ENCODE peak calls at places on chromosomes 11 and 22, in seven cellular contexts. Z is adrenal gland; U is IMR-90; G is CD8-positive, alpha-beta memory T cell; E is GM23248; I is heart left ventricle; C is dorsolateral prefrontal cortex. J is an unnamed sample. For H3K27me3, the result is how much of the 10 kb centered on the place peaks cover.

GRCh38 chr11:75577198-75577597 is 15.1 kb downstream of the SERPINH1 start:
- DNase-seq in Z (peak), U (peak), G (peak), E (peak), I (no peak), C (no peak), J (peak)

GRCh38 chr22:23315341-23315917 is 135.1 kb downstream of the BCR start:
- DNase-seq in Z (peak), U (peak), G (peak), E (peak), I (peak), C (peak), J (peak)

GRCh38 chr22:46549971-46550641 is 12.7 kb upstream of the CELSR1 start:
- DNase-seq in Z (no peak), U (no peak), G (no peak), E (no peak), I (peak), C (no peak), J (peak)

GRCh38 chr22:43566021-43566420 is 154.2 kb downstream of the MPPED1 start:
- DNase-seq in Z (no peak), U (no peak), G (no peak), E (peak), I (no peak), C (no peak), J (peak)

GRCh38 chr22:17871726-17872458 is 97.6 kb upstream of the BID start:
- DNase-seq in Z (no peak), U (no peak), G (no peak), E (no peak), I (peak), C (peak), J (no peak)

GRCh38 chr11:48055292-48056132 is 75.2 kb downstream of the PTPRJ start:
- DNase-seq in Z (no peak), U (peak), G (peak), E (no peak), I (no peak), C (no peak), J (no peak)

GRCh38 chr11:64802370-64803162 is 448 bp downstream of the MAP4K2 start:
- DNase-seq in Z (peak), U (no peak), G (no peak), E (no peak), I (no peak), C (no peak), J (no peak)

GRCh38 chr22:36376265-36376664 is 11.5 kb downstream of the MYH9 start:
- DNase-seq in Z (no peak), U (no peak), G (no peak), E (no peak), I (no peak), C (no peak), J (no peak)

GRCh38 chr11:47495856-47496217 is 46.9 kb upstream of the RAPSN start:
- DNase-seq in Z (no peak), U (no peak), G (no peak), E (peak), I (no peak), C (no peak), J (no peak)

GRCh38 chr11:67646535-67647336 is 3.8 kb downstream of the ACY3 start:
- DNase-seq in Z (no peak), U (no peak), G (peak), E (no peak), I (no peak), C (no peak), J (no peak)

GRCh38 chr11:60887531-60887930 is 18.9 kb downstream of the PRPF19 start:
- DNase-seq in Z (peak), U (peak), G (no peak), E (peak), I (no peak), C (peak), J (no peak)

GRCh38 chr22:35400335-35400680 is 368 bp downstream of the MCM5 start:
- DNase-seq in Z (no peak), U (no peak), G (no peak), E (peak), I (no peak), C (no peak), J (no peak)

GRCh38 chr11:120756931-120757330 is 245.4 kb downstream of the GRIK4 start:
- DNase-seq in Z (no peak), U (no peak), G (no peak), E (no peak), I (no peak), C (no peak), J (no peak)

GRCh38 chr11:108500721-108501120 is 2.5 kb upstream of the POGLUT3 start:
- DNase-seq in Z (no peak), U (no peak), G (no peak), E (no peak), I (no peak), C (no peak), J (no peak)

GRCh38 chr11:103650330-103650729 is 386.1 kb upstream of the DDI1 start:
- DNase-seq in Z (no peak), U (no peak), G (no peak), E (no peak), I (no peak), C (no peak), J (no peak)

GRCh38 chr11:6505577-6506240 is 8.6 kb downstream of the DNHD1 start:
- DNase-seq in Z (no peak), U (peak), G (no peak), E (peak), I (no peak), C (no peak), J (no peak)

GRCh38 chr11:123407124-123407995 is 22.7 kb upstream of the GRAMD1B start:
- DNase-seq in Z (peak), U (peak), G (peak), E (peak), I (peak), C (peak), J (peak)

GRCh38 chr11:120068114-120068573 is 69.8 kb downstream of the TRIM29 start:
- DNase-seq in Z (peak), U (peak), G (peak), E (peak), I (no peak), C (no peak), J (no peak)

GRCh38 chr11:104433751-104434150 is 269.8 kb upstream of the PDGFD start:
- DNase-seq in Z (no peak), U (no peak), G (no peak), E (no peak), I (no peak), C (no peak), J (no peak)

GRCh38 chr22:24744638-24745037 is 29.9 kb downstream of the PIWIL3 start:
- DNase-seq in Z (no peak), U (no peak), G (no peak), E (peak), I (no peak), C (no peak), J (no peak)

GRCh38 chr22:26848244-26848920 is 191.0 kb downstream of the MIAT start:
- DNase-seq in Z (peak), U (no peak), G (no peak), E (no peak), I (no peak), C (no peak), J (no peak)

GRCh38 chr22:47129902-47130301 is 367.5 kb downstream of the TBC1D22A start:
- DNase-seq in Z (no peak), U (no peak), G (no peak), E (peak), I (no peak), C (no peak), J (no peak)

GRCh38 chr11:73204711-73205121 is 13.4 kb upstream of the P2RY2 start:
- DNase-seq in Z (peak), U (no peak), G (no peak), E (no peak), I (no peak), C (no peak), J (peak)

GRCh38 chr22:49347376-49347775 is 480.3 kb downstream of the BRD1 start:
- DNase-seq in Z (no peak), U (no peak), G (no peak), E (no peak), I (no peak), C (no peak), J (no peak)

GRCh38 chr11:126403658-126404057 is 48.2 kb downstream of the ST3GAL4 start:
- DNase-seq in Z (no peak), U (no peak), G (no peak), E (no peak), I (no peak), C (no peak), J (no peak)

GRCh38 chr11:1398506-1399235 is 8.9 kb downstream of the BRSK2 start:
- DNase-seq in Z (no peak), U (no peak), G (no peak), E (no peak), I (peak), C (no peak), J (no peak)

GRCh38 chr22:37127350-37127878 is 17.9 kb upstream of the TMPRSS6 start:
- DNase-seq in Z (no peak), U (no peak), G (no peak), E (no peak), I (no peak), C (no peak), J (peak)

GRCh38 chr11:18522388-18522787 is 4.4 kb downstream of the TSG101 start:
- DNase-seq in Z (no peak), U (no peak), G (no peak), E (peak), I (no peak), C (no peak), J (no peak)

GRCh38 chr11:45031912-45032519 is 81.3 kb upstream of the TP53I11 start:
- DNase-seq in Z (peak), U (no peak), G (no peak), E (no peak), I (no peak), C (no peak), J (no peak)

GRCh38 chr22:24161485-24161884 is 19.8 kb upstream of the SUSD2 start:
- DNase-seq in Z (no peak), U (no peak), G (no peak), E (no peak), I (no peak), C (no peak), J (no peak)

GRCh38 chr11:8863838-8864237 is 47.2 kb upstream of the AKIP1 start:
- DNase-seq in Z (no peak), U (peak), G (no peak), E (peak), I (no peak), C (no peak), J (no peak)

GRCh38 chr11:57978686-57979531 is 44.8 kb upstream of the OR9Q1 start:
- DNase-seq in Z (no peak), U (peak), G (no peak), E (peak), I (no peak), C (no peak), J (no peak)

GRCh38 chr11:61869636-61870428 is 21.5 kb downstream of the FADS3 start:
- DNase-seq in Z (no peak), U (no peak), G (no peak), E (no peak), I (no peak), C (no peak), J (no peak)

GRCh38 chr11:69495441-69496201 is 14.2 kb downstream of the LINC01488 start:
- DNase-seq in Z (no peak), U (no peak), G (peak), E (no peak), I (peak), C (no peak), J (no peak)
- H3K27me3 ChIP-seq in Z (under half), U (under half), G (under half), E (under half), I (under half), C (under half), J (under half)

GRCh38 chr22:29475550-29475949 is 4.5 kb upstream of the NEFH start:
- DNase-seq in Z (no peak), U (no peak), G (no peak), E (no peak), I (no peak), C (no peak), J (no peak)
- H3K27me3 ChIP-seq in Z (under half), U (half or more), G (under half), E (under half), I (half or more), C (under half), J (under half)

DNA sequence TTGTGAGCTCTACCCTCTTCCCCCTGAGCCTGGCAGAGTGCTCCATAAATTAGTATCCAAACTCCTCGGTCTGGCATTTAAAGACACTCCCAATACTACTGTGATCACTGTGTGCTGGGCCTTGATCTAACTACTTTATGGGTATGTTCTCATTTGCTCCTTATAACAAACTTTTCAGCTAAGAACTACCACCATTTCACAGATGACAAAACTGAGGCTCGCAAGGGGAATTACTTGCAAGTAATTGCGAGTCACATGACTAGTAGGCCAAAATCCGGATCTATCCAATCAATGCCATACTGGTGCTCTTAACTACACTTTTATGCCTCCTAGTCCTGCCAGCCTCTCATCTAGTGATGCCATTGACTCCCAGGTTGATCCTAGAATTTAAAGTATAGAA is 3.6 kb downstream of the THOC5 start:
- DNase-seq in Z (no peak), U (no peak), G (no peak), E (no peak), I (no peak), C (no peak), J (no peak)
- H3K27me3 ChIP-seq in Z (under half), U (under half), G (under half), E (under half), I (under half), C (under half), J (under half)

GRCh38 chr11:2748814-2749554 is 49.2 kb upstream of the KCNQ1OT1 start:
- DNase-seq in Z (no peak), U (no peak), G (peak), E (no peak), I (peak), C (no peak), J (peak)
- H3K27me3 ChIP-seq in Z (under half), U (under half), G (under half), E (under half), I (under half), C (under half), J (under half)

DNA sequence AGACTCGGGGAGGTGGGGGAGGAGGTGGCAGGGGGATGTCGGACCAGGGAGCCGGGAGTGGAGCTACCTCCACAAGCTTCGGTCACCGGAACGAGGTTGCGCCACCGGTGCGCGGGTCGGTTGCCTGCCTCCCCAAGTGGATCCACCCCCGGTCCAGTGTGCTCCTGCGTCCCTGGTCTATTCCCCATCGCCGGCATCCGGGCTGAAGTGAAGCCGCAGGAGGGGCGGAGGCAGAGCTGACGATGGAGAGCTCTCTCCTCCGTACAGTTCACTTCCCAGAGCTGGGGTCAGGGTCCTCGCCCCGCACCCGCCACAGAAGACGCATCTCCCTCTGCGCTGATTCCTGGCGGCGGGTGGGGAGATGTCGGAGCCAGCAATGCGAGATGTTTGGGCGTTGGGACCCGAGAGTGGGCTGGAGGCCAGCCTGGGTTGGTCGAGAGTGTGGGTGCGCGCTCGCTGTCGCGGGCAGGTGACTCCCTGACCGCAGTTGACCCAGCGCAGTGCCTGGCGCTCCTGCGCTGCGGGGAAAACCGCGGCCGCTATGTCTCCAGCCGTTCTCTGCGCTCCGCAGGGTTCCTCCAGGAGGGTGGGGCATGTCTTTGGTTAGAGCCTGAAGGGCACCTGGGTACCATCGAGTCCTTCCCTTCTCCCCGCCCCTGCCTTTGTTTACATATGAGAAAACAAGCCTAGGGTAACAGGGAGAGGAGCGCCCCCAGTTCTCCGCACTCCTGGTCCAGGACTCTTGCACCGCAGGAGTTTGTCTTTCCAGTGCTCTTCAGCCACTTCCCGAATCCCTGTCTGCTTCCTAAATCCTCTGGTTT is 1.7 kb downstream of the C11orf96 start:
- DNase-seq in Z (peak), U (peak), G (no peak), E (peak), I (no peak), C (no peak), J (peak)
- H3K27me3 ChIP-seq in Z (under half), U (half or more), G (under half), E (under half), I (under half), C (under half), J (under half)

GRCh38 chr22:39852799-39853198 is 40.8 kb downstream of the ENTHD1 start:
- DNase-seq in Z (no peak), U (no peak), G (no peak), E (no peak), I (no peak), C (no peak), J (no peak)
- H3K27me3 ChIP-seq in Z (under half), U (under half), G (under half), E (under half), I (under half), C (under half), J (under half)

DNA sequence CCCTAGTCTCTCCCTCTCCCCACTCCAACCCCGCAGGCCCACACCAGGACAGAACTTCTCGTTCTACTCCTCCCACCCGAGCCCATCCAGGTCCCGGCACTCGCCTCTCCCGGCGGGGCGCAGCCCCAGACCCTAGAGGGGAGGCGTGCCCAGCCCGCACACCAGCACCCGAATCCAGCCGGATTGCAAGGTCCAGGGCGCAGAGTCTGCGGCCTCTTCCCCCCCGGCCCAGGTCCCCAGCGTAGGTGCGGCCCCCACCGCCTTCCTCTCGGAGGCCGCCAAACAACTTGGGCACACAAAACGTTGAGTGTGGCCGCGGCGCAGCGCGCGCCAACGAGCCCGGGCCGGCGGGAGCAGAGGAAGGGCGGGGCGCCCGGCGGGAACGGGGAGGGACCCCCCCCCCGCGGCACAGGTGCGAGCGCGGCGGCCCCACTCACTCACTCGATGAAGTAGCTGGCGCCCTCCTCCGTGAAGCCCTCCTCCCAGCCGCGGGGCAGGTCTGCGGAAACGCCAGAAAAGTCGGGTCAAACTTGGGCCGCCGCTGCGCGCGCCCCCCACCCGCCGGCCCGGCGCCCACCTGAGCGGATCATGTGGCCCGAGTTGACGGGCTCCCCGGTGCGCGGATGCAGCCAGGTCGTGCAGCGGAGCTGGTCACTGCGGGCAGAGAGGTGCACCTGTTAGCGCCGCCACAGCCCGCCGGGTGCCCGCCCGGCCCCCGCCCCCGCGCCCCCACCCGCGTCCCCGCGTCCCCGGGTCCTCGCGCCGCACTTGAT is 480 bp downstream of the PLEKHA7 start:
- DNase-seq in Z (no peak), U (no peak), G (peak), E (no peak), I (no peak), C (no peak), J (peak)
- H3K27me3 ChIP-seq in Z (under half), U (half or more), G (under half), E (under half), I (under half), C (under half), J (under half)

J was measured in right lobe of liver.